ENCODE peak calls at places on chromosomes 6 and 20, in six cellular contexts. One of them, this sample, is unnamed.
A peak's percentile ranks its signal among the peaks of the same experiment; 100 is the strongest.

GRCh38 chr6:16684896-16685554 is 76.2 kb downstream of the ATXN1 start:
- DNase-seq in mesenchymal stem cell: peak; percentile 65
- DNase-seq in H1: no peak
- DNase-seq in neuronal stem cell: no peak
- DNase-seq in trophoblast cell: peak; percentile 47
- DNase-seq in IMR-90: peak; percentile 82
- DNase-seq in this sample: no peak

GRCh38 chr20:50416930-50417329 is 93.3 kb upstream of the PTPN1 start:
- DNase-seq in neuronal stem cell: no peak
- DNase-seq in H1: no peak
- DNase-seq in trophoblast cell: no peak
- DNase-seq in IMR-90: no peak
- DNase-seq in mesenchymal stem cell: no peak
- DNase-seq in this sample: no peak

GRCh38 chr20:1854246-1854645 is 41.0 kb upstream of the SIRPA start:
- DNase-seq in mesenchymal stem cell: no peak
- DNase-seq in H1: no peak
- DNase-seq in trophoblast cell: no peak
- DNase-seq in neuronal stem cell: no peak
- DNase-seq in IMR-90: no peak
- DNase-seq in this sample: no peak

GRCh38 chr6:145963216-145964068 is 716 bp downstream of the SHPRH start:
- DNase-seq in IMR-90: peak; percentile 43
- DNase-seq in trophoblast cell: peak; percentile 59
- DNase-seq in mesenchymal stem cell: peak; percentile 75
- DNase-seq in neuronal stem cell: peak; percentile 1
- DNase-seq in H1: no peak
- DNase-seq in this sample: peak; percentile 80

GRCh38 chr20:51955756-51956155 is 153.4 kb upstream of the SALL4 start:
- DNase-seq in H1: no peak
- DNase-seq in neuronal stem cell: no peak
- DNase-seq in mesenchymal stem cell: peak; percentile 53
- DNase-seq in trophoblast cell: peak; percentile 79
- DNase-seq in IMR-90: peak; percentile 65
- DNase-seq in this sample: no peak

GRCh38 chr6:155162682-155163081 is 101.1 kb upstream of the CLDN20 start:
- DNase-seq in trophoblast cell: peak; percentile 55
- DNase-seq in IMR-90: peak; percentile 59
- DNase-seq in mesenchymal stem cell: peak; percentile 43
- DNase-seq in H1: no peak
- DNase-seq in neuronal stem cell: no peak
- DNase-seq in this sample: no peak

GRCh38 chr6:158545043-158545966 is 14.6 kb upstream of the TMEM181 start:
- DNase-seq in H1: no peak
- DNase-seq in IMR-90: no peak
- DNase-seq in neuronal stem cell: no peak
- DNase-seq in mesenchymal stem cell: no peak
- DNase-seq in trophoblast cell: no peak
- DNase-seq in this sample: no peak

GRCh38 chr6:53361549-53362031 is 12.8 kb upstream of the ELOVL5 start:
- DNase-seq in trophoblast cell: peak; percentile 20
- DNase-seq in neuronal stem cell: no peak
- DNase-seq in mesenchymal stem cell: no peak
- DNase-seq in H1: no peak
- DNase-seq in IMR-90: peak; percentile 30
- DNase-seq in this sample: peak; percentile 29

GRCh38 chr20:39986231-39986904 is 702.7 kb downstream of the MAFB start:
- DNase-seq in neuronal stem cell: peak; percentile 51
- DNase-seq in H1: peak; percentile 52
- DNase-seq in mesenchymal stem cell: peak; percentile 95
- DNase-seq in trophoblast cell: no peak
- DNase-seq in IMR-90: peak; percentile 28
- DNase-seq in this sample: peak; percentile 67

GRCh38 chr20:59644371-59644939 is 40.1 kb downstream of the PHACTR3 start:
- DNase-seq in H1: no peak
- DNase-seq in mesenchymal stem cell: no peak
- DNase-seq in IMR-90: no peak
- DNase-seq in neuronal stem cell: no peak
- DNase-seq in trophoblast cell: no peak
- DNase-seq in this sample: no peak

GRCh38 chr6:160733045-160733646 is 31.1 kb downstream of the PLG start:
- DNase-seq in H1: peak; percentile 48
- DNase-seq in IMR-90: peak; percentile 13
- DNase-seq in neuronal stem cell: peak; percentile 47
- DNase-seq in trophoblast cell: peak; percentile 84
- DNase-seq in mesenchymal stem cell: peak; percentile 10
- DNase-seq in this sample: peak; percentile 76

GRCh38 chr6:19137419-19138035 is 699.6 kb upstream of the ID4 start:
- DNase-seq in neuronal stem cell: no peak
- DNase-seq in mesenchymal stem cell: no peak
- DNase-seq in H1: no peak
- DNase-seq in IMR-90: no peak
- DNase-seq in trophoblast cell: peak; percentile 42
- DNase-seq in this sample: peak; percentile 1

GRCh38 chr6:6004147-6004995 is 2.4 kb downstream of the NRN1 start:
- DNase-seq in IMR-90: no peak
- DNase-seq in mesenchymal stem cell: no peak
- DNase-seq in H1: peak; percentile 55
- DNase-seq in trophoblast cell: peak; percentile 34
- DNase-seq in neuronal stem cell: no peak
- DNase-seq in this sample: peak; percentile 33

GRCh38 chr6:6987749-6988148 is 120.0 kb upstream of the RREB1 start:
- DNase-seq in mesenchymal stem cell: no peak
- DNase-seq in neuronal stem cell: peak; percentile 4
- DNase-seq in H1: no peak
- DNase-seq in IMR-90: no peak
- DNase-seq in trophoblast cell: peak; percentile 41
- DNase-seq in this sample: no peak

GRCh38 chr6:42142118-42142835 is at the start of gene C6orf132:
- DNase-seq in IMR-90: no peak
- DNase-seq in H1: peak; percentile 86
- DNase-seq in trophoblast cell: peak; percentile 85
- DNase-seq in mesenchymal stem cell: peak; percentile 51
- DNase-seq in neuronal stem cell: no peak
- DNase-seq in this sample: peak; percentile 74
- H2BK5ac ChIP-seq in IMR-90: peak within 1 kb of the TSS; percentile 90
- H2BK5ac ChIP-seq in H1: peak within 1 kb of the TSS; percentile 91
- H2BK5ac ChIP-seq in trophoblast cell: peak within 1 kb of the TSS; percentile 66
- H2BK5ac ChIP-seq in mesenchymal stem cell: peak within 1 kb of the TSS; percentile 94
- H2BK5ac ChIP-seq in neuronal stem cell: peak within 1 kb of the TSS; percentile 59
- H2BK5ac ChIP-seq in this sample: peak within 1 kb of the TSS; percentile 94

GRCh38 chr6:131952886-131953509 is 1.8 kb upstream of the CCN2 start:
- DNase-seq in IMR-90: no peak
- DNase-seq in trophoblast cell: no peak
- DNase-seq in mesenchymal stem cell: no peak
- DNase-seq in neuronal stem cell: no peak
- DNase-seq in H1: no peak
- DNase-seq in this sample: peak; percentile 48
- H3K4ac ChIP-seq in IMR-90: peak overlapping the region; percentile 94
- H3K4ac ChIP-seq in trophoblast cell: no peak overlapping the region
- H3K4ac ChIP-seq in mesenchymal stem cell: no peak overlapping the region
- H3K4ac ChIP-seq in neuronal stem cell: peak overlapping the region; percentile 20
- H3K4ac ChIP-seq in H1: peak overlapping the region; percentile 16
- H3K4ac ChIP-seq in this sample: no peak overlapping the region

GRCh38 chr6:149223120-149223775 is 94.3 kb upstream of the TAB2 start:
- DNase-seq in IMR-90: no peak
- DNase-seq in neuronal stem cell: no peak
- DNase-seq in trophoblast cell: no peak
- DNase-seq in H1: no peak
- DNase-seq in mesenchymal stem cell: no peak
- DNase-seq in this sample: no peak
- H3K27ac ChIP-seq in IMR-90: no peak overlapping the region
- H3K27ac ChIP-seq in neuronal stem cell: no peak overlapping the region
- H3K27ac ChIP-seq in trophoblast cell: no peak overlapping the region
- H3K27ac ChIP-seq in H1: no peak overlapping the region
- H3K27ac ChIP-seq in mesenchymal stem cell: no peak overlapping the region
- H3K27ac ChIP-seq in this sample: no peak overlapping the region

DNA sequence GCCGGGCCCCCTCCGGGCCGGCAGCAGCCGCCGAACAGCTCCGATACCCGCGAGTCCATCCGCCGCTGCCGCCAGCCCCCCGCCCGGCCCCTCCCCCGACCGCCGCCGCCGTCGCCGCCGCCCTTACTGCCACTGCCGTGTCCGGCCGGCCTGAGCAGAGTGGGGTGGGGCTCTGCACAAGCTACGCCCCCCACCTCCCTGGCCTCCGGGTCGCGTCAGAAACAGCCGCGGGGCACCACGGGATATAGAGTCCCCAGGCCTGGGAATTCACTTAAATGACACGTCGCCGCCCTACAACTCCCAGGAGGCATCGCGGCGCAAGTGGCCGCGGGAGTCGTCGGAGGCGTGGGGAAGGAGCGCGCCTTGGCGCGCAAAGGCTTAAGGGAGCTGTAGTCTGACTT is at the start of gene GTPBP2:
- DNase-seq in trophoblast cell: peak; percentile 100
- DNase-seq in IMR-90: peak; percentile 99
- DNase-seq in neuronal stem cell: peak; percentile 98
- DNase-seq in mesenchymal stem cell: peak; percentile 99
- DNase-seq in H1: peak; percentile 94
- DNase-seq in this sample: peak; percentile 100
- H2BK5ac ChIP-seq in trophoblast cell: peak within 1 kb of the TSS; percentile 96
- H2BK5ac ChIP-seq in IMR-90: peak within 1 kb of the TSS; percentile 87
- H2BK5ac ChIP-seq in neuronal stem cell: peak within 1 kb of the TSS; percentile 99
- H2BK5ac ChIP-seq in mesenchymal stem cell: peak within 1 kb of the TSS; percentile 92
- H2BK5ac ChIP-seq in H1: peak within 1 kb of the TSS; percentile 98
- H2BK5ac ChIP-seq in this sample: peak within 1 kb of the TSS; percentile 99

DNA sequence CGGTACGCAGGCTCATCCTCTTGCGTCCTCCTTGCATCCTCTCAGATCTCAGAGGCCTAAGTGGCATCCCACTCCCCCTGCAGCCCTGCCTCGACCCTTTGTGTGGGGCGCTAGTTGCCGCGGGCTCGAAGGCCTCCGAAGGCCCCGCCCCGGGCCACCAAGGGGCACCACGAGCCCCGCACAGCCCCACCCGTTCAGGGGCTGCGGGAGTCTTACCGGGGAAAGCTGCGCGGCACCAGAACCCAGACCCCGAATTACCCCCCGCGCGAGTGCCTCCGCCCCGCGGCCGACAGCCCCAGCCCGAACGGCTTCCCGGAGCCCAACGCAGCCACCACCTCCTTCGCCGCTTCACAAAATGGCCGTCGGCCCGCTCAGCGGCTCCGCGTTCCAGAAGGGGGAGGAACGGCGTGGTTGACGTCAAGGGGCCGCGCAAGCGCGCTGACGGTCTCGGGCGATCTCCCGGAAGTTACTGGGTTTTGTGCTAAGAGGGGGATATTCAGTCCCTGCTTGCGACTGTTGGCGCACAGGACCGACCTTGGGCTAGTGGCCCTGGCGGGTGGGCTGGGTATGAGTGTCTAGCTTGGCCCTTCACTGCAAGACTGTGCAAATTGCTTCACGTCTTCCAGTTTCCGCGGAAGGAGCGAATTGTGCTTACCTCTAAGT is at the start of the genes CPNE1 and RBM12:
- DNase-seq in H1: peak; percentile 95
- DNase-seq in neuronal stem cell: peak; percentile 91
- DNase-seq in mesenchymal stem cell: peak; percentile 94
- DNase-seq in IMR-90: peak; percentile 91
- DNase-seq in trophoblast cell: peak; percentile 98
- DNase-seq in this sample: peak; percentile 97
- H3K4ac ChIP-seq in H1: peak within 1 kb of the TSS; percentile 69
- H3K4ac ChIP-seq in neuronal stem cell: peak within 1 kb of the TSS; percentile 98
- H3K4ac ChIP-seq in mesenchymal stem cell: peak within 1 kb of the TSS; percentile 96
- H3K4ac ChIP-seq in IMR-90: peak within 1 kb of the TSS; percentile 98
- H3K4ac ChIP-seq in trophoblast cell: peak within 1 kb of the TSS; percentile 97
- H3K4ac ChIP-seq in this sample: peak within 1 kb of the TSS; percentile 97

DNA sequence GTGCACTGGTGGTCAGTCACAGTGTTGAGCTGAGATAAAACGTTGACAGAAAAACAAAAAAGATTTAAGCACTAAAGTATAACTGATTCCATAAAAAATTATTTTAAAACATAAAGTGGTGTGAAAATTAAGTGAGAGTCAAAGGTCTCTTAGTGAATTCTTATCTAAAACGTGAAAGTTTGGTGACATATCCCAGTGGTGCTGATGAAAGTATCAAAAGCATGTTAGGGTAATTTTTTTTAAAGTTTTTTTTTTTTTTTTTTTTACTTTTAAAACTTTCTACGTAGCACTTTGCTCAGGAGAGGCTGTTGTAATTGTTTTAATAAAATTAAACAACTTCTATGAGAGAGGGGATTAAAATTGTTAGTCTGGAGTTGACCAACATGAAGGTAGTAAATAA is 65.6 kb upstream of the TMEM30A start:
- DNase-seq in IMR-90: no peak
- DNase-seq in mesenchymal stem cell: no peak
- DNase-seq in trophoblast cell: no peak
- DNase-seq in neuronal stem cell: no peak
- DNase-seq in H1: no peak
- DNase-seq in this sample: no peak
- H3K27ac ChIP-seq in IMR-90: no peak overlapping the region
- H3K27ac ChIP-seq in mesenchymal stem cell: no peak overlapping the region
- H3K27ac ChIP-seq in trophoblast cell: no peak overlapping the region
- H3K27ac ChIP-seq in neuronal stem cell: peak overlapping the region; percentile 97
- H3K27ac ChIP-seq in H1: no peak overlapping the region
- H3K27ac ChIP-seq in this sample: peak overlapping the region; percentile 85

GRCh38 chr6:8172510-8172909 is 70.2 kb upstream of the EEF1E1 start:
- DNase-seq in H1: no peak
- DNase-seq in trophoblast cell: peak; percentile 16
- DNase-seq in neuronal stem cell: no peak
- DNase-seq in mesenchymal stem cell: no peak
- DNase-seq in IMR-90: no peak
- DNase-seq in this sample: peak; percentile 87

GRCh38 chr6:8174571-8174970 is 72.2 kb upstream of the EEF1E1 start:
- DNase-seq in IMR-90: no peak
- DNase-seq in trophoblast cell: no peak
- DNase-seq in H1: no peak
- DNase-seq in neuronal stem cell: no peak
- DNase-seq in mesenchymal stem cell: no peak
- DNase-seq in this sample: no peak

GRCh38 chr6:8170754-8171153 is 68.4 kb upstream of the EEF1E1 start:
- DNase-seq in neuronal stem cell: no peak
- DNase-seq in mesenchymal stem cell: no peak
- DNase-seq in IMR-90: no peak
- DNase-seq in H1: no peak
- DNase-seq in trophoblast cell: no peak
- DNase-seq in this sample: peak; percentile 89

GRCh38 chr6:8166156-8166555 is 63.8 kb upstream of the EEF1E1 start:
- DNase-seq in IMR-90: no peak
- DNase-seq in H1: no peak
- DNase-seq in neuronal stem cell: no peak
- DNase-seq in trophoblast cell: no peak
- DNase-seq in mesenchymal stem cell: no peak
- DNase-seq in this sample: no peak

DNA sequence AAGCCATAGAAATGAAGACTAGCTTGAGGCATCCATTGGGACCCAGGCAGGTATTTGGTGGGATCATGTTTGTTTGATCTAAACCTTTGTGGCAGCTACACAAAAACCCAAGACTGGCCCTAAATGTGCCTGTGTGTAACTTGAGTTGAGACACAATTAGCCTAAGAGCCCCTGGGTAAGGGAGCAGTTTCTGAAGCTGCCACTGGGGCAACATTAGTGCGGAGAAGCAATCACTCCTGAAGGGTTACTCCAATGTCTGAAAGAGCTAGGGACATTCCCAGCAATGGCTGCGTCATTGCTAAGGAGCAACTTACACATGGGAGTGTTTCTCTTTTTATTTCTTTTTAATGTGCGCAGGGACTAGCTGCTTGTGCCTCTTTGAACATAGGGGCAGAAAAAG is 67.9 kb upstream of the EEF1E1 start:
- DNase-seq in trophoblast cell: peak; percentile 16
- DNase-seq in H1: no peak
- DNase-seq in neuronal stem cell: no peak
- DNase-seq in mesenchymal stem cell: no peak
- DNase-seq in IMR-90: no peak
- DNase-seq in this sample: peak; percentile 85
- H2BK5ac ChIP-seq in trophoblast cell: peak overlapping the region; percentile 32
- H2BK5ac ChIP-seq in H1: no peak overlapping the region
- H2BK5ac ChIP-seq in neuronal stem cell: no peak overlapping the region
- H2BK5ac ChIP-seq in mesenchymal stem cell: no peak overlapping the region
- H2BK5ac ChIP-seq in IMR-90: no peak overlapping the region
- H2BK5ac ChIP-seq in this sample: no peak overlapping the region

This sample was measured in mesendoderm.